ENCODE peak calls at places on chromosome 22, in five cellular contexts. P is mucosa of descending colon, S is small intestine, X is Caco-2, U is fibroblast of lung. O is an unnamed sample.
A peak's percentile ranks its signal among the peaks of the same experiment; 100 is the strongest.

GRCh38 chr22:45910928-45911467 is 66.0 kb downstream of the WNT7B start:
- DNase-seq in P (no peak), S (no peak), X (no peak), U (no peak), O (no peak)

GRCh38 chr22:32661296-32661695 is 140.2 kb upstream of the TIMP3 start:
- DNase-seq in P (peak; percentile 56), S (no peak), X (no peak), U (peak; percentile 89), O (peak; percentile 86)

GRCh38 chr22:18119409-18120110 is 9.0 kb downstream of the TUBA8 start:
- DNase-seq in P (no peak), S (no peak), X (no peak), U (no peak), O (no peak)

GRCh38 chr22:41919357-41920224 is 4.7 kb upstream of the SHISA8 start:
- DNase-seq in P (peak; percentile 89), S (peak; percentile 58), X (no peak), U (no peak), O (peak; percentile 91)

GRCh38 chr22:46047841-46048595 is 71.1 kb upstream of the WNT7B start:
- DNase-seq in P (peak; percentile 52), S (no peak), X (peak; percentile 6), U (no peak), O (no peak)

GRCh38 chr22:19292262-19293230 is 1.0 kb upstream of the CLTCL1 start:
- DNase-seq in P (peak; percentile 55), S (no peak), X (no peak), U (peak; percentile 68), O (peak; percentile 56)

GRCh38 chr22:24247011-24247507 is 2.2 kb upstream of the GGT5 start:
- DNase-seq in P (no peak), S (no peak), X (no peak), U (peak; percentile 16), O (no peak)

GRCh38 chr22:45007946-45008852 is 1.6 kb downstream of the PHF21B start:
- DNase-seq in P (no peak), S (no peak), X (no peak), U (peak; percentile 12), O (peak; percentile 70)

GRCh38 chr22:21832291-21833290 is 34.9 kb downstream of the MAPK1 start:
- DNase-seq in P (no peak), S (no peak), X (no peak), U (no peak), O (no peak)

GRCh38 chr22:30294830-30295229 is 5.5 kb upstream of the CASTOR1 start:
- DNase-seq in P (no peak), S (no peak), X (no peak), U (no peak), O (no peak)
- H3K4me1 ChIP-seq in P (peaks cover 25% of the 10 kb centered on the region), S (no peaks in the 10 kb centered on the region), X (peaks cover 16% of the 10 kb centered on the region), U (peaks cover 12% of the 10 kb centered on the region), O (peaks cover 14% of the 10 kb centered on the region)

DNA sequence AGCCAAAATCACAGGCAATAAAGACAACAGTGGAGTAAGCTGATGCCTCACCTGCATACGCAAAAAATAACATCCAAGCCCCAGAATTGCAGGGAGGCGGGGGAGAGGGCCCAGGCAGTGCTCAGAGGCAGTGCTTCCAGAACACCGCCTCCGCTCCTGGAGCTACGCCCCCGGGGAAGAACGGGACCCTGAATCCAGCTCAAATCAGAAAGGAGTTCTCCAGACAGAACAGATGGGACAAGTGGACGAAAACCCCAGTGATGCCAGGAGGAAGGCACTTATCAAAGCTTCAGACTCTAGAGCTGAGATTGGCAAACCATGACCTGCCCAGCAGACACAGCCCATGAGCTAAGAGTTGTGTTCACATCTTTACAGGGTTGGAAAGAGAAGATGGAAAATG is 683.9 kb downstream of the TBC1D22A start:
- DNase-seq in P (no peak), S (no peak), X (no peak), U (no peak), O (no peak)
- H3K9me3 ChIP-seq in P (no peaks in the 10 kb centered on the region), S (no peaks in the 10 kb centered on the region), X (no peaks in the 10 kb centered on the region), U (no peaks in the 10 kb centered on the region), O (no peaks in the 10 kb centered on the region)

DNA sequence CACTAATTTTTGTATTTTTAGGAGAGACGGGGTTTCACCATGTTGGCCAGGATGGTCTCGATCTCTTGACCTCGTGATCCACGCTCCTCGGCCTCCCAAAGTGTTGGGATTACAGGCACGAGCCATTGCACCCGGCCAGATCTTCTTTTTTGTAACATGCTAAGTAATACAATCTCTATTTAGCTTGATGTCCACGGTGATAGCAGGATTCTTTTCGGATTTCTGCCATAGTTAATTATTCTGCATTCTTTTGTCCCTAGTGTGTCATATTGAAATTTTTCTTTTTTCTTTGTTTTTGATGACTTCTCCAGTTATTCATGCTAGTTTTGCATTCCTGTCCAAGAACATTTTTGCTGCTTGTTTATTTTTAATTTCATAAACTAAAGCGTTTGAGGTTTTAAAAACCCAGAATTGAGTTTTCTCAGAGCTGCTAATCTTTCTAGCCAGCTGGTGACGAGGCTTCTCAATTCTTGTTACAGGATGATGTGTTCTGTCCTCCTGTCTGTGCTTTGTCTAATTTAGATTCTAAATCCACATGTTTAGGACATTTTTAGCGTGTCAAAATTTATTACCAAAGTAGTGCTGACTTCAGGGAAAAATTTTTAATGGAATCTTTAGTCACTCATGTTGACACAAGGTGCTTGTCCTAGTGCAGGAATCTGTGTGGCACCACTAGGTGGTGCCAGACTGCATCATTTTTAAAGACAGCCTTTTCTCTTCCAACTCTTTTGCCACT is 21.8 kb downstream of the NF2 start:
- DNase-seq in P (no peak), S (peak; percentile 54), X (no peak), U (peak; percentile 80), O (peak; percentile 43)
- H3K4me1 ChIP-seq in P (peaks cover 5% of the 10 kb centered on the region), S (peaks cover 5% of the 10 kb centered on the region), X (peaks cover 44% of the 10 kb centered on the region), U (peaks cover 40% of the 10 kb centered on the region), O (peaks cover 2% of the 10 kb centered on the region)

GRCh38 chr22:50305393-50305657 is 2.1 kb downstream of the PLXNB2 start:
- DNase-seq in P (no peak), S (no peak), X (no peak), U (no peak), O (no peak)
- H3K9me3 ChIP-seq in P (no peaks in the 10 kb centered on the region), S (no peaks in the 10 kb centered on the region), X (no peaks in the 10 kb centered on the region), U (no peaks in the 10 kb centered on the region), O (no peaks in the 10 kb centered on the region)

GRCh38 chr22:40862537-40862936 is 624 bp upstream of the DNAJB7 start:
- DNase-seq in P (no peak), S (no peak), X (no peak), U (no peak), O (no peak)

GRCh38 chr22:40856513-40857308 is at the start of the genes ST13 and XPNPEP3:
- DNase-seq in P (peak; percentile 99), S (peak; percentile 97), X (peak; percentile 97), U (peak; percentile 96), O (peak; percentile 99)

GRCh38 chr22:40857309-40857851 is 432 bp downstream of the XPNPEP3 start:
- DNase-seq in P (no peak), S (no peak), X (no peak), U (peak; percentile 2), O (no peak)

GRCh38 chr22:40867109-40867508 is 5.2 kb upstream of the DNAJB7 start:
- DNase-seq in P (no peak), S (no peak), X (no peak), U (no peak), O (no peak)

GRCh38 chr22:40862013-40862412 is at the start of gene DNAJB7:
- DNase-seq in P (no peak), S (no peak), X (no peak), U (no peak), O (no peak)
- H3K4me1 ChIP-seq in P (peaks cover 14% of the 10 kb centered on the region), S (peaks cover 3% of the 10 kb centered on the region), X (peaks cover 4% of the 10 kb centered on the region), U (peaks cover 5% of the 10 kb centered on the region), O (peaks cover 3% of the 10 kb centered on the region)

DNA sequence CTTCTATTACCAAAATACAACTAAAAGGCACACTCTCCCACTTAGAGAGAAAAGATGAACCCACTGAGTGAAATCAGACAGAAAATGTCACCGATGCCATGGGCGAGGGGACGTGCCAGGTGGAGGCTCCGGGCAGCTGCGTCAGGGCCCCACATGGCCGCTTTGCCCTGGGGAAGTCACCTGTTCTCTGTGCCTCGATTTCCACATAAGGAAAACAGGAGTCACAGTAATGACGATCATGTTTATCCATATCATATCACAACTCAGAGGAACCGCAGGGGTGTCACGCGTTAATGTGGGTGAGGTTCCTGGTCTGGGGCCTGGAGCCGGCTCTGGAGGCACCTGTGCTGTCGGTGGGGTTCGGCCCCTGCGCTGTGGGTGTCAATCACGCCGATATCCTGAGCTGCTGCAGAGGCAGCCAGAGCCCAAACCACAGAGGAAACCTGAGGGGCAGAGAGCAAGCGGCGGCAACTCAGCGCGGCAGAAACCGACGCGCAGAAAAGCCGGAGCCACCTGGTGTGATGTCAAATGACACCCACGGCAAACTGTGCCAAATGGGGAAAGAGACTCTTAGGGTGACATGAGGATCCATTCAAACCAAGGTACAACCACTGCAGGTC is 243.7 kb downstream of the BRD1 start:
- DNase-seq in P (no peak), S (no peak), X (peak; percentile 8), U (no peak), O (no peak)
- H3K9me3 ChIP-seq in P (peaks cover 3% of the 10 kb centered on the region), S (no peaks in the 10 kb centered on the region), X (peaks cover 4% of the 10 kb centered on the region), U (peaks cover 2% of the 10 kb centered on the region), O (no peaks in the 10 kb centered on the region)

GRCh38 chr22:38262051-38262795 is 10.6 kb downstream of the TMEM184B start:
- DNase-seq in P (peak; percentile 69), S (peak; percentile 63), X (peak; percentile 49), U (no peak), O (peak; percentile 85)
- H3K4me1 ChIP-seq in P (peaks cover 36% of the 10 kb centered on the region), S (no peaks in the 10 kb centered on the region), X (no peaks in the 10 kb centered on the region), U (peaks cover 19% of the 10 kb centered on the region), O (peaks cover 48% of the 10 kb centered on the region)

GRCh38 chr22:35663371-35663770 is 15.1 kb downstream of the APOL6 start:
- DNase-seq in P (no peak), S (no peak), X (no peak), U (peak; percentile 49), O (no peak)
- H3K9me3 ChIP-seq in P (no peaks in the 10 kb centered on the region), S (no peaks in the 10 kb centered on the region), X (peaks cover 26% of the 10 kb centered on the region), U (no peaks in the 10 kb centered on the region), O (no peaks in the 10 kb centered on the region)